ENCODE peak calls at places on chromosome 13, in nine cellular contexts. One of them, this sample, is unnamed.

GRCh38 chr13:100666124-100666523 is 8.5 kb downstream of the TMTC4 start:
- DNase-seq in psoas muscle: no peak
- DNase-seq in ovary: peak; percentile 25
- DNase-seq in fibroblast of lung: peak; percentile 9
- DNase-seq in astrocyte of the cerebellum: peak; percentile 41
- DNase-seq in transverse colon: no peak
- DNase-seq in H9: no peak
- DNase-seq in kidney epithelial cell: no peak
- DNase-seq in endothelial cell: no peak
- DNase-seq in this sample: no peak

GRCh38 chr13:32446778-32447465 is 19.0 kb upstream of the N4BP2L1 start:
- DNase-seq in psoas muscle: no peak
- DNase-seq in ovary: no peak
- DNase-seq in fibroblast of lung: no peak
- DNase-seq in astrocyte of the cerebellum: no peak
- DNase-seq in transverse colon: no peak
- DNase-seq in H9: no peak
- DNase-seq in kidney epithelial cell: no peak
- DNase-seq in endothelial cell: no peak
- DNase-seq in this sample: no peak

GRCh38 chr13:73961181-73961580 is 173.0 kb downstream of the KLF12 start:
- DNase-seq in psoas muscle: no peak
- DNase-seq in ovary: no peak
- DNase-seq in fibroblast of lung: no peak
- DNase-seq in astrocyte of the cerebellum: no peak
- DNase-seq in transverse colon: no peak
- DNase-seq in H9: no peak
- DNase-seq in kidney epithelial cell: no peak
- DNase-seq in endothelial cell: no peak
- DNase-seq in this sample: no peak

GRCh38 chr13:106291006-106291405 is 244.5 kb downstream of the EFNB2 start:
- DNase-seq in psoas muscle: no peak
- DNase-seq in ovary: no peak
- DNase-seq in fibroblast of lung: peak; percentile 34
- DNase-seq in astrocyte of the cerebellum: no peak
- DNase-seq in transverse colon: no peak
- DNase-seq in H9: no peak
- DNase-seq in kidney epithelial cell: no peak
- DNase-seq in endothelial cell: no peak
- DNase-seq in this sample: no peak

GRCh38 chr13:31037874-31038475 is 105.5 kb downstream of the TEX26 start:
- DNase-seq in psoas muscle: no peak
- DNase-seq in ovary: no peak
- DNase-seq in fibroblast of lung: no peak
- DNase-seq in astrocyte of the cerebellum: no peak
- DNase-seq in transverse colon: no peak
- DNase-seq in H9: no peak
- DNase-seq in kidney epithelial cell: no peak
- DNase-seq in endothelial cell: no peak
- DNase-seq in this sample: no peak

GRCh38 chr13:32150239-32150638 is 118.7 kb downstream of the FRY start:
- DNase-seq in psoas muscle: no peak
- DNase-seq in ovary: no peak
- DNase-seq in fibroblast of lung: peak; percentile 64
- DNase-seq in astrocyte of the cerebellum: no peak
- DNase-seq in transverse colon: no peak
- DNase-seq in H9: no peak
- DNase-seq in kidney epithelial cell: no peak
- DNase-seq in endothelial cell: no peak
- DNase-seq in this sample: no peak

GRCh38 chr13:32669030-32669646 is 82.9 kb downstream of the PDS5B start:
- DNase-seq in psoas muscle: no peak
- DNase-seq in ovary: no peak
- DNase-seq in fibroblast of lung: peak; percentile 75
- DNase-seq in astrocyte of the cerebellum: peak; percentile 49
- DNase-seq in transverse colon: no peak
- DNase-seq in H9: no peak
- DNase-seq in kidney epithelial cell: peak; percentile 16
- DNase-seq in endothelial cell: peak; percentile 18
- DNase-seq in this sample: no peak

GRCh38 chr13:113789167-113789566 is 30.1 kb downstream of the TMEM255B start:
- DNase-seq in psoas muscle: no peak
- DNase-seq in ovary: no peak
- DNase-seq in fibroblast of lung: no peak
- DNase-seq in astrocyte of the cerebellum: no peak
- DNase-seq in transverse colon: no peak
- DNase-seq in H9: no peak
- DNase-seq in kidney epithelial cell: no peak
- DNase-seq in endothelial cell: no peak
- DNase-seq in this sample: no peak

GRCh38 chr13:46124531-46124966 is 19.7 kb upstream of the CPB2 start:
- DNase-seq in psoas muscle: no peak
- DNase-seq in ovary: no peak
- DNase-seq in fibroblast of lung: no peak
- DNase-seq in astrocyte of the cerebellum: no peak
- DNase-seq in transverse colon: no peak
- DNase-seq in H9: no peak
- DNase-seq in kidney epithelial cell: no peak
- DNase-seq in endothelial cell: no peak
- DNase-seq in this sample: no peak

GRCh38 chr13:32048816-32049215 is 17.2 kb downstream of the FRY start:
- DNase-seq in psoas muscle: no peak
- DNase-seq in ovary: no peak
- DNase-seq in fibroblast of lung: no peak
- DNase-seq in astrocyte of the cerebellum: no peak
- DNase-seq in transverse colon: no peak
- DNase-seq in H9: no peak
- DNase-seq in kidney epithelial cell: no peak
- DNase-seq in endothelial cell: no peak
- DNase-seq in this sample: no peak

GRCh38 chr13:58144616-58145015 is 513.1 kb downstream of the PCDH17 start:
- DNase-seq in psoas muscle: no peak
- DNase-seq in ovary: no peak
- DNase-seq in fibroblast of lung: no peak
- DNase-seq in astrocyte of the cerebellum: no peak
- DNase-seq in transverse colon: no peak
- DNase-seq in H9: no peak
- DNase-seq in kidney epithelial cell: no peak
- DNase-seq in endothelial cell: no peak
- DNase-seq in this sample: no peak

GRCh38 chr13:37788346-37788745 is 81.2 kb downstream of the TRPC4 start:
- DNase-seq in psoas muscle: no peak
- DNase-seq in ovary: no peak
- DNase-seq in fibroblast of lung: no peak
- DNase-seq in astrocyte of the cerebellum: no peak
- DNase-seq in transverse colon: no peak
- DNase-seq in H9: no peak
- DNase-seq in kidney epithelial cell: no peak
- DNase-seq in endothelial cell: no peak
- DNase-seq in this sample: no peak

GRCh38 chr13:41259875-41260501 is 3.4 kb downstream of the MTRF1 start:
- DNase-seq in psoas muscle: no peak
- DNase-seq in ovary: no peak
- DNase-seq in fibroblast of lung: no peak
- DNase-seq in astrocyte of the cerebellum: no peak
- DNase-seq in transverse colon: no peak
- DNase-seq in H9: no peak
- DNase-seq in kidney epithelial cell: no peak
- DNase-seq in endothelial cell: no peak
- DNase-seq in this sample: no peak
- TF ChIP-seq CTCF in psoas muscle: no peak
- TF ChIP-seq CTCF in ovary: no peak
- TF ChIP-seq CTCF in fibroblast of lung: no peak
- TF ChIP-seq CTCF in astrocyte of the cerebellum: no peak
- TF ChIP-seq CTCF in transverse colon: no peak
- TF ChIP-seq CTCF in H9: no peak
- TF ChIP-seq CTCF in kidney epithelial cell: no peak
- TF ChIP-seq CTCF in endothelial cell: no peak
- TF ChIP-seq CTCF in this sample: no peak

DNA sequence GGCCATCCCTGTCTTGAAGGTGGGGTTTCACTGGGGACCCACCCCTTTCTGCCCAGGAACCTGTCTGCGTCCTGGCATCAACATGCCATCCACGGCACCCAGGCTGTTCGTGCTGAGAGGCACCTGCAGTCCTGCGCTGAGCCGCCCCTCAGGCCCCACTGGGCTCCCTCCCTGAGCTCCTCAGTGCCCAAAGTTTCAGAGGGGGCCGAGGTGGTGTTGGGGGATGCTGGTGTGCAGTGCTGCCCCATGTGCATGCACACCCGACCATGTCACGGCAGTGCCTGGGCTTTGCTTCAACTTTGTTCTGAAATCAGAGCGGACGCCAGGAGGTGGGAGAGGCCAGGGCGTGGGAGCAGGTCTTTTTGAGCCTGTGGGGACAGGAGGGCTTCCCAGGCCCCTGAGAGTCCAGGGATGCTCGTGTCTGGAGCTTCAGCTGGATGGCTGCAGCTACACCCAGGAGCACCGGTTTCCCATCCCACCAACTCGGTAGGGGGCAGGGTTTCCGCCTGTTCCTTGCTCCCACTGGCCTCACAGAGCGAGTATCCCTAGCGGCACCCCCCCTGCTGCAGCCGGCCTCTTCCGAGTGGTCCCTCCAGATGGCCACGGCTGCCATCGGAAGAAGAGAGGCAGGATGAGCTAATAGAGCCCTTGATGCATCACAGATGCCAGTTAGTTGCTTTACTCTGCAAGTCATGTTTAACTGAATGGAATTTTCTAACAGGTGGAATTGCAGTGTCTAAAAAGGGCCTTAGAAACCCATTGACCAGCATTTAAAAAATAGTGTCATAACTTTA is 44.0 kb downstream of the WDFY2 start:
- DNase-seq in psoas muscle: no peak
- DNase-seq in ovary: no peak
- DNase-seq in fibroblast of lung: no peak
- DNase-seq in astrocyte of the cerebellum: no peak
- DNase-seq in transverse colon: no peak
- DNase-seq in H9: no peak
- DNase-seq in kidney epithelial cell: no peak
- DNase-seq in endothelial cell: no peak
- DNase-seq in this sample: no peak
- TF ChIP-seq CTCF in psoas muscle: no peak
- TF ChIP-seq CTCF in ovary: no peak
- TF ChIP-seq CTCF in fibroblast of lung: no peak
- TF ChIP-seq CTCF in astrocyte of the cerebellum: no peak
- TF ChIP-seq CTCF in transverse colon: no peak
- TF ChIP-seq CTCF in H9: no peak
- TF ChIP-seq CTCF in kidney epithelial cell: no peak
- TF ChIP-seq CTCF in endothelial cell: no peak
- TF ChIP-seq CTCF in this sample: no peak

DNA sequence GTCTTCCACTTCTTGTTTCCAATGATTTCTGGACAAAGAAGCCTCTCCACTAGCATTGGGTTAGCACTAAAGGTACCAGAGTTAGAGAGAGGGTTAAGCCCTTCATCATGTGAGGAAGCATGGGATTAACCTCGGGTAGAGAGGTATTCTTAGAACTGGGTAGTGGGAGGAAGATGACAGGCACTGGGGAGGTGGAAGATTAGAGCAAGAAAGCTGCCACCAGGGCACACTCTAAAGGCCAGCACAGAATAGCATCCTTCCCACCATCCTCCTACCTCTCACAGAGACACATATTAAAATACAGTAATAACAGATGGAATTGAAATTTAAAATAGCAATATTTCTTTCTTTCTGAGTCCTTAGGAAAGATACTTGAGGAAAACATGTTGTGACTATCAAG is 84.5 kb upstream of the PCDH20 start:
- DNase-seq in psoas muscle: no peak
- DNase-seq in ovary: no peak
- DNase-seq in fibroblast of lung: no peak
- DNase-seq in astrocyte of the cerebellum: no peak
- DNase-seq in transverse colon: no peak
- DNase-seq in H9: no peak
- DNase-seq in kidney epithelial cell: no peak
- DNase-seq in endothelial cell: no peak
- DNase-seq in this sample: no peak
- TF ChIP-seq CTCF in psoas muscle: no peak
- TF ChIP-seq CTCF in ovary: no peak
- TF ChIP-seq CTCF in fibroblast of lung: no peak
- TF ChIP-seq CTCF in astrocyte of the cerebellum: no peak
- TF ChIP-seq CTCF in transverse colon: no peak
- TF ChIP-seq CTCF in H9: no peak
- TF ChIP-seq CTCF in kidney epithelial cell: no peak
- TF ChIP-seq CTCF in endothelial cell: no peak
- TF ChIP-seq CTCF in this sample: no peak

GRCh38 chr13:44969858-44970484 is 19.3 kb downstream of the NUFIP1 start:
- DNase-seq in psoas muscle: no peak
- DNase-seq in ovary: no peak
- DNase-seq in fibroblast of lung: peak; percentile 76
- DNase-seq in astrocyte of the cerebellum: peak; percentile 68
- DNase-seq in transverse colon: no peak
- DNase-seq in H9: no peak
- DNase-seq in kidney epithelial cell: peak; percentile 23
- DNase-seq in endothelial cell: peak; percentile 20
- DNase-seq in this sample: no peak

GRCh38 chr13:44974056-44974798 is 15.0 kb downstream of the NUFIP1 start:
- DNase-seq in psoas muscle: no peak
- DNase-seq in ovary: no peak
- DNase-seq in fibroblast of lung: peak; percentile 53
- DNase-seq in astrocyte of the cerebellum: peak; percentile 63
- DNase-seq in transverse colon: no peak
- DNase-seq in H9: no peak
- DNase-seq in kidney epithelial cell: no peak
- DNase-seq in endothelial cell: no peak
- DNase-seq in this sample: no peak

GRCh38 chr13:44976196-44976595 is 13.1 kb downstream of the NUFIP1 start:
- DNase-seq in psoas muscle: no peak
- DNase-seq in ovary: no peak
- DNase-seq in fibroblast of lung: no peak
- DNase-seq in astrocyte of the cerebellum: no peak
- DNase-seq in transverse colon: no peak
- DNase-seq in H9: no peak
- DNase-seq in kidney epithelial cell: no peak
- DNase-seq in endothelial cell: no peak
- DNase-seq in this sample: no peak

GRCh38 chr13:44971656-44972595 is 17.3 kb downstream of the NUFIP1 start:
- DNase-seq in psoas muscle: no peak
- DNase-seq in ovary: no peak
- DNase-seq in fibroblast of lung: no peak
- DNase-seq in astrocyte of the cerebellum: no peak
- DNase-seq in transverse colon: no peak
- DNase-seq in H9: no peak
- DNase-seq in kidney epithelial cell: no peak
- DNase-seq in endothelial cell: no peak
- DNase-seq in this sample: no peak

DNA sequence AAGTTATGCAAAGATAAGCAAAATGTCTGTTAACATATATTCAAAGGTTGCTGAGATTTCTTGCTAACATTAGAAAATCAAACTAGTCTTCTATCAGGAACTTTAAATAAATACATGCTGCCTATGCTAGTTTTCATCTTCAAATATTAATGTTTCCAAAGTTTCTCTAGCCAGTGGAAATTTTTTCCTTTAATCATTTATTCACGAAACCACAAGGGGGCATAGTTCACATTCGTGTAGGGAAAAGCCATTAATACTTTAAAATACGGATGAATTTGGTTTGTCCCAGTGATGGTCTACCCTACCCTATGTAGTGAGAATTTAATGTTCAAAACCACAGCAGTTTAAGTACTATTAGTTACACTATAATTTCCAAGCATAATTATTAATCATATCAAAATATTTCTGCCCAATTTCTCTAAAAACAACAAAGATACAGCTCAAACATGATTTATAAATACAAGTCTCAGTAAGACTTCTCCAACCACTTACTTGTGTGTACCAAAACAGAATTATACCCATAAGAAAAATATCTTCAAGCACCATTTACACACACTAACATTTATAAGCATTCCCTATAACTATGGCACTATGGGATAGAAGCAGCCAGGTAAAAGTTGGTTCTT is 16.2 kb downstream of the NUFIP1 start:
- DNase-seq in psoas muscle: no peak
- DNase-seq in ovary: no peak
- DNase-seq in fibroblast of lung: peak; percentile 54
- DNase-seq in astrocyte of the cerebellum: peak; percentile 20
- DNase-seq in transverse colon: no peak
- DNase-seq in H9: no peak
- DNase-seq in kidney epithelial cell: no peak
- DNase-seq in endothelial cell: no peak
- DNase-seq in this sample: no peak
- TF ChIP-seq CTCF in psoas muscle: peak; percentile 50
- TF ChIP-seq CTCF in ovary: no peak
- TF ChIP-seq CTCF in fibroblast of lung: peak; percentile 41
- TF ChIP-seq CTCF in astrocyte of the cerebellum: peak; percentile 31
- TF ChIP-seq CTCF in transverse colon: peak; percentile 51
- TF ChIP-seq CTCF in H9: peak; percentile 68
- TF ChIP-seq CTCF in kidney epithelial cell: peak; percentile 50
- TF ChIP-seq CTCF in endothelial cell: peak; percentile 85
- TF ChIP-seq CTCF in this sample: peak; percentile 74